ENCODE peak calls at places on chromosome 2, in five cellular contexts. One of them, this sample, is unnamed.

GRCh38 chr2:4269885-4270284 is 566.5 kb downstream of the DCDC2C start:
- DNase-seq in nucleus accumbens: no peak
- DNase-seq in M059J: no peak
- DNase-seq in CD4-positive, alpha-beta T cell: no peak
- DNase-seq in substantia nigra: no peak
- DNase-seq in this sample: no peak

GRCh38 chr2:163732718-163733117 is 3.1 kb downstream of the FIGN start:
- DNase-seq in nucleus accumbens: no peak
- DNase-seq in M059J: peak
- DNase-seq in CD4-positive, alpha-beta T cell: no peak
- DNase-seq in substantia nigra: no peak
- DNase-seq in this sample: peak

GRCh38 chr2:181683518-181684453 is 3.5 kb upstream of the NEUROD1 start:
- DNase-seq in nucleus accumbens: no peak
- DNase-seq in M059J: peak
- DNase-seq in CD4-positive, alpha-beta T cell: no peak
- DNase-seq in substantia nigra: no peak
- DNase-seq in this sample: no peak

GRCh38 chr2:8719528-8719927 is 37.7 kb downstream of the ID2 start:
- DNase-seq in nucleus accumbens: no peak
- DNase-seq in M059J: no peak
- DNase-seq in CD4-positive, alpha-beta T cell: no peak
- DNase-seq in substantia nigra: no peak
- DNase-seq in this sample: no peak

GRCh38 chr2:216665240-216665639 is 30.1 kb downstream of the IGFBP5 start:
- DNase-seq in nucleus accumbens: no peak
- DNase-seq in M059J: peak
- DNase-seq in CD4-positive, alpha-beta T cell: no peak
- DNase-seq in substantia nigra: no peak
- DNase-seq in this sample: no peak

GRCh38 chr2:182941121-182941713 is 74.8 kb upstream of the FRZB start:
- DNase-seq in nucleus accumbens: no peak
- DNase-seq in M059J: no peak
- DNase-seq in CD4-positive, alpha-beta T cell: no peak
- DNase-seq in substantia nigra: no peak
- DNase-seq in this sample: no peak

GRCh38 chr2:204108301-204108700 is 171.7 kb downstream of the ICOS start:
- DNase-seq in nucleus accumbens: no peak
- DNase-seq in M059J: peak
- DNase-seq in CD4-positive, alpha-beta T cell: peak
- DNase-seq in substantia nigra: no peak
- DNase-seq in this sample: peak

GRCh38 chr2:121707920-121708361 is 28.7 kb downstream of the NIFK start:
- DNase-seq in nucleus accumbens: no peak
- DNase-seq in M059J: peak
- DNase-seq in CD4-positive, alpha-beta T cell: no peak
- DNase-seq in substantia nigra: no peak
- DNase-seq in this sample: no peak

GRCh38 chr2:62587616-62588015 is 81.6 kb upstream of the TMEM17 start:
- DNase-seq in nucleus accumbens: no peak
- DNase-seq in M059J: no peak
- DNase-seq in CD4-positive, alpha-beta T cell: no peak
- DNase-seq in substantia nigra: no peak
- DNase-seq in this sample: no peak

GRCh38 chr2:52074139-52074719 is 1042.3 kb upstream of the NRXN1 start:
- DNase-seq in nucleus accumbens: no peak
- DNase-seq in M059J: no peak
- DNase-seq in CD4-positive, alpha-beta T cell: no peak
- DNase-seq in substantia nigra: no peak
- DNase-seq in this sample: no peak

GRCh38 chr2:176283268-176283667 is 14.0 kb downstream of the MTX2 start:
- DNase-seq in nucleus accumbens: no peak
- DNase-seq in M059J: peak
- DNase-seq in CD4-positive, alpha-beta T cell: no peak
- DNase-seq in substantia nigra: no peak
- DNase-seq in this sample: no peak

GRCh38 chr2:176156959-176157498 is at the start of gene HOXD3:
- DNase-seq in nucleus accumbens: no peak
- DNase-seq in M059J: no peak
- DNase-seq in CD4-positive, alpha-beta T cell: no peak
- DNase-seq in substantia nigra: no peak
- DNase-seq in this sample: no peak

GRCh38 chr2:46171996-46172546 is 125.1 kb upstream of the EPAS1 start:
- DNase-seq in nucleus accumbens: no peak
- DNase-seq in M059J: peak
- DNase-seq in CD4-positive, alpha-beta T cell: no peak
- DNase-seq in substantia nigra: no peak
- DNase-seq in this sample: no peak

GRCh38 chr2:55861733-55862132 is 61.8 kb downstream of the EFEMP1 start:
- DNase-seq in nucleus accumbens: no peak
- DNase-seq in M059J: peak
- DNase-seq in CD4-positive, alpha-beta T cell: no peak
- DNase-seq in substantia nigra: no peak
- DNase-seq in this sample: no peak

GRCh38 chr2:106886916-106887758 is 1.2 kb upstream of the ST6GAL2 start:
- DNase-seq in nucleus accumbens: no peak
- DNase-seq in M059J: peak
- DNase-seq in CD4-positive, alpha-beta T cell: no peak
- DNase-seq in substantia nigra: no peak
- DNase-seq in this sample: no peak

GRCh38 chr2:121562269-121563176 is 31.8 kb downstream of the RNU4ATAC start:
- DNase-seq in nucleus accumbens: no peak
- DNase-seq in M059J: no peak
- DNase-seq in CD4-positive, alpha-beta T cell: no peak
- DNase-seq in substantia nigra: no peak
- DNase-seq in this sample: no peak

GRCh38 chr2:38466849-38467767 is 90.0 kb upstream of the ATL2 start:
- DNase-seq in nucleus accumbens: no peak
- DNase-seq in M059J: peak
- DNase-seq in CD4-positive, alpha-beta T cell: no peak
- DNase-seq in substantia nigra: no peak
- DNase-seq in this sample: no peak

GRCh38 chr2:137229834-137230233 is 464.5 kb downstream of the THSD7B start:
- DNase-seq in nucleus accumbens: no peak
- DNase-seq in M059J: no peak
- DNase-seq in CD4-positive, alpha-beta T cell: no peak
- DNase-seq in substantia nigra: no peak
- DNase-seq in this sample: no peak

GRCh38 chr2:77086478-77086877 is 435.7 kb downstream of the LRRTM4 start:
- DNase-seq in nucleus accumbens: no peak
- DNase-seq in M059J: no peak
- DNase-seq in CD4-positive, alpha-beta T cell: no peak
- DNase-seq in substantia nigra: no peak
- DNase-seq in this sample: no peak

GRCh38 chr2:12884713-12885282 is 168.1 kb downstream of the TRIB2 start:
- DNase-seq in nucleus accumbens: no peak
- DNase-seq in M059J: peak
- DNase-seq in CD4-positive, alpha-beta T cell: no peak
- DNase-seq in substantia nigra: no peak
- DNase-seq in this sample: no peak

GRCh38 chr2:213162515-213163118 is 11.2 kb upstream of the IKZF2 start:
- DNase-seq in nucleus accumbens: no peak
- DNase-seq in M059J: peak
- DNase-seq in CD4-positive, alpha-beta T cell: no peak
- DNase-seq in substantia nigra: no peak
- DNase-seq in this sample: no peak

GRCh38 chr2:181755181-181755580 is 74.9 kb upstream of the NEUROD1 start:
- DNase-seq in nucleus accumbens: no peak
- DNase-seq in M059J: no peak
- DNase-seq in CD4-positive, alpha-beta T cell: no peak
- DNase-seq in substantia nigra: no peak
- DNase-seq in this sample: no peak

GRCh38 chr2:238096311-238097011 is 3.7 kb upstream of the ESPNL start:
- DNase-seq in nucleus accumbens: no peak
- DNase-seq in M059J: no peak
- DNase-seq in CD4-positive, alpha-beta T cell: no peak
- DNase-seq in substantia nigra: no peak
- DNase-seq in this sample: no peak

GRCh38 chr2:10741139-10741538 is 19.7 kb downstream of the ATP6V1C2 start:
- DNase-seq in nucleus accumbens: no peak
- DNase-seq in M059J: peak
- DNase-seq in CD4-positive, alpha-beta T cell: no peak
- DNase-seq in substantia nigra: no peak
- DNase-seq in this sample: peak

GRCh38 chr2:241635756-241636155 is 1.2 kb downstream of the THAP4 start:
- DNase-seq in nucleus accumbens: no peak
- DNase-seq in M059J: no peak
- DNase-seq in CD4-positive, alpha-beta T cell: no peak
- DNase-seq in substantia nigra: no peak
- DNase-seq in this sample: no peak

GRCh38 chr2:69299772-69300516 is 87.1 kb downstream of the GFPT1 start:
- DNase-seq in nucleus accumbens: no peak
- DNase-seq in M059J: no peak
- DNase-seq in CD4-positive, alpha-beta T cell: no peak
- DNase-seq in substantia nigra: no peak
- DNase-seq in this sample: no peak

GRCh38 chr2:152486048-152486736 is 151.2 kb downstream of the FMNL2 start:
- DNase-seq in nucleus accumbens: no peak
- DNase-seq in M059J: no peak
- DNase-seq in CD4-positive, alpha-beta T cell: no peak
- DNase-seq in substantia nigra: no peak
- DNase-seq in this sample: peak

GRCh38 chr2:45699032-45699658 is 47.7 kb downstream of the PRKCE start:
- DNase-seq in nucleus accumbens: no peak
- DNase-seq in M059J: peak
- DNase-seq in CD4-positive, alpha-beta T cell: no peak
- DNase-seq in substantia nigra: no peak
- DNase-seq in this sample: no peak

GRCh38 chr2:176455865-176456291 is 186.6 kb downstream of the MTX2 start:
- DNase-seq in nucleus accumbens: no peak
- DNase-seq in M059J: peak
- DNase-seq in CD4-positive, alpha-beta T cell: no peak
- DNase-seq in substantia nigra: no peak
- DNase-seq in this sample: peak

GRCh38 chr2:72104821-72105588 is 42.7 kb downstream of the CYP26B1 start:
- DNase-seq in nucleus accumbens: no peak
- DNase-seq in M059J: no peak
- DNase-seq in CD4-positive, alpha-beta T cell: no peak
- DNase-seq in substantia nigra: no peak
- DNase-seq in this sample: no peak